ENCODE peak calls at places on chromosomes 7 and 10, in ten cellular contexts. G is mucosa of descending colon, K is psoas muscle, Y is RPMI7951, M is GM19239, Q is HEK293T, L is ELF-1, R is Right ventricle myocardium inferior, T is NCI-H524 treated with DMSO at 0.1 percent for 48 hours, D is GM04504. A is an unnamed sample.

GRCh38 chr10:76437011-76437410 is 1005.6 kb downstream of the LRMDA start:
- DNase-seq in G (no peak), L (no peak), D (no peak), R (no peak), T (no peak), M (no peak), K (no peak), Q (no peak), Y (no peak), A (no peak)

GRCh38 chr7:66303454-66304160 is 98.5 kb downstream of the TPST1 start:
- DNase-seq in G (no peak), Q (no peak), T (no peak), R (no peak), Y (no peak), D (no peak), K (no peak), L (no peak), M (no peak), A (no peak)

GRCh38 chr10:131814567-131815290 is 86.1 kb upstream of the PPP2R2D start:
- DNase-seq in R (peak; percentile 51), D (no peak), L (no peak), Q (no peak), K (peak; percentile 32), T (no peak), M (no peak), G (no peak), Y (no peak), A (no peak)

GRCh38 chr10:102696736-102697135 is 17.5 kb downstream of the ARL3 start:
- DNase-seq in T (no peak), Q (no peak), D (no peak), Y (no peak), M (no peak), R (no peak), K (no peak), G (no peak), L (no peak), A (no peak)

GRCh38 chr7:151351967-151352366 is 10.4 kb downstream of the NUB1 start:
- DNase-seq in T (no peak), M (no peak), Y (no peak), D (no peak), G (no peak), K (no peak), Q (no peak), L (no peak), R (no peak), A (no peak)

GRCh38 chr7:80770061-80770460 is 131.6 kb downstream of the CD36 start:
- DNase-seq in R (no peak), D (peak; percentile 47), G (no peak), Y (no peak), K (no peak), L (no peak), M (no peak), T (no peak), Q (no peak), A (no peak)

GRCh38 chr7:22241805-22242390 is 115.1 kb downstream of the RAPGEF5 start:
- DNase-seq in G (no peak), Y (no peak), M (no peak), R (no peak), L (peak; percentile 17), K (no peak), Q (no peak), T (no peak), D (no peak), A (no peak)

GRCh38 chr7:140170375-140170774 is 6.4 kb downstream of the KDM7A start:
- DNase-seq in Y (no peak), T (no peak), D (no peak), Q (no peak), R (no peak), G (no peak), L (no peak), M (no peak), K (no peak), A (no peak)

GRCh38 chr7:22387583-22387982 is 30.6 kb upstream of the RAPGEF5 start:
- DNase-seq in L (no peak), Y (peak; percentile 18), G (no peak), T (no peak), M (no peak), Q (no peak), K (no peak), R (no peak), D (peak; percentile 14), A (no peak)

GRCh38 chr10:131430716-131431402 is 119.3 kb upstream of the TCERG1L start:
- DNase-seq in L (no peak), Y (no peak), D (no peak), Q (no peak), M (no peak), R (no peak), K (no peak), T (no peak), G (no peak), A (no peak)

GRCh38 chr7:148110097-148110868 is 480.3 kb upstream of the C7orf33 start:
- DNase-seq in M (no peak), L (peak; percentile 49), R (no peak), K (no peak), Y (no peak), G (no peak), Q (peak; percentile 59), D (no peak), T (no peak), A (no peak)

GRCh38 chr10:53898532-53898931 is 902.5 kb downstream of the PCDH15 start:
- DNase-seq in G (no peak), L (no peak), K (no peak), R (no peak), M (no peak), Q (no peak), D (no peak), T (no peak), Y (no peak), A (no peak)

GRCh38 chr10:67976292-67977245 is 92.1 kb downstream of the SIRT1 start:
- DNase-seq in M (no peak), Q (no peak), R (peak; percentile 73), G (no peak), T (no peak), K (peak; percentile 82), D (no peak), L (peak; percentile 18), Y (peak; percentile 0), A (peak; percentile 10)